ENCODE peak calls at places on chromosomes 12 and 14, in seven cellular contexts. W is PC-3, F is AG04450, Y is WERI-Rb-1, A is HCT116, D is hepatocyte, T is sigmoid colon. E is an unnamed sample.

GRCh38 chr14:61107148-61107641 is 126.2 kb downstream of the SLC38A6 start:
- DNase-seq in W (no peak), F (no peak), Y (no peak), A (no peak), D (no peak), T (peak; percentile 80), E (no peak)

GRCh38 chr14:104665092-104665662 is 24.2 kb upstream of the INF2 start:
- DNase-seq in W (no peak), F (no peak), Y (no peak), A (no peak), D (no peak), T (no peak), E (no peak)

GRCh38 chr14:104942586-104942985 is 17.9 kb downstream of the PLD4 start:
- DNase-seq in W (no peak), F (no peak), Y (peak; percentile 3), A (no peak), D (no peak), T (peak; percentile 59), E (no peak)

GRCh38 chr12:48750215-48750614 is 33.7 kb upstream of the CCNT1 start:
- DNase-seq in W (peak; percentile 10), F (peak; percentile 29), Y (no peak), A (no peak), D (no peak), T (no peak), E (no peak)

GRCh38 chr14:90460136-90460535 is 63.3 kb downstream of the CALM1 start:
- DNase-seq in W (no peak), F (no peak), Y (no peak), A (no peak), D (no peak), T (no peak), E (no peak)

GRCh38 chr12:3892631-3893030 is 19.4 kb upstream of the PARP11 start:
- DNase-seq in W (no peak), F (no peak), Y (no peak), A (no peak), D (no peak), T (no peak), E (no peak)

GRCh38 chr12:123034865-123035264 is 54.4 kb downstream of the ARL6IP4 start:
- DNase-seq in W (peak; percentile 88), F (no peak), Y (no peak), A (no peak), D (no peak), T (no peak), E (no peak)

GRCh38 chr12:47312794-47313426 is 233.2 kb upstream of the AMIGO2 start:
- DNase-seq in W (no peak), F (no peak), Y (no peak), A (no peak), D (peak; percentile 30), T (no peak), E (no peak)

GRCh38 chr12:13559318-13559978 is 362.9 kb downstream of the EMP1 start:
- DNase-seq in W (peak; percentile 6), F (no peak), Y (no peak), A (peak; percentile 86), D (no peak), T (no peak), E (no peak)

GRCh38 chr14:42224053-42224888 is 617.6 kb downstream of the LRFN5 start:
- DNase-seq in W (peak; percentile 90), F (peak; percentile 38), Y (peak; percentile 69), A (peak; percentile 37), D (peak; percentile 80), T (no peak), E (no peak)

GRCh38 chr12:105882404-105882803 is 256.4 kb downstream of the NUAK1 start:
- DNase-seq in W (no peak), F (no peak), Y (no peak), A (no peak), D (no peak), T (no peak), E (no peak)

GRCh38 chr12:82565982-82566381 is 120.7 kb upstream of the TMTC2 start:
- DNase-seq in W (no peak), F (no peak), Y (no peak), A (no peak), D (no peak), T (no peak), E (no peak)

GRCh38 chr14:75247286-75247922 is 31.2 kb upstream of the FOS start:
- DNase-seq in W (no peak), F (no peak), Y (no peak), A (no peak), D (no peak), T (no peak), E (no peak)

GRCh38 chr12:124556896-124557501 is 10.4 kb downstream of the NCOR2 start:
- DNase-seq in W (no peak), F (no peak), Y (no peak), A (no peak), D (no peak), T (peak; percentile 74), E (peak; percentile 61)

GRCh38 chr14:82341386-82341785 is 807.7 kb upstream of the SEL1L start:
- DNase-seq in W (no peak), F (no peak), Y (no peak), A (no peak), D (no peak), T (no peak), E (no peak)

GRCh38 chr12:17204289-17205054 is 598.5 kb upstream of the LMO3 start:
- DNase-seq in W (no peak), F (no peak), Y (no peak), A (no peak), D (no peak), T (no peak), E (no peak)

GRCh38 chr14:100810861-100811461 is 15.0 kb upstream of the MEG3 start:
- DNase-seq in W (peak; percentile 3), F (no peak), Y (no peak), A (no peak), D (no peak), T (no peak), E (no peak)

GRCh38 chr14:100807979-100808734 is 17.8 kb upstream of the MEG3 start:
- DNase-seq in W (no peak), F (no peak), Y (no peak), A (no peak), D (no peak), T (no peak), E (no peak)

GRCh38 chr14:100813291-100813690 is 12.6 kb upstream of the MEG3 start:
- DNase-seq in W (no peak), F (no peak), Y (no peak), A (no peak), D (no peak), T (no peak), E (no peak)

GRCh38 chr14:100807496-100807895 is 18.4 kb upstream of the MEG3 start:
- DNase-seq in W (no peak), F (no peak), Y (no peak), A (no peak), D (no peak), T (no peak), E (no peak)

DNA sequence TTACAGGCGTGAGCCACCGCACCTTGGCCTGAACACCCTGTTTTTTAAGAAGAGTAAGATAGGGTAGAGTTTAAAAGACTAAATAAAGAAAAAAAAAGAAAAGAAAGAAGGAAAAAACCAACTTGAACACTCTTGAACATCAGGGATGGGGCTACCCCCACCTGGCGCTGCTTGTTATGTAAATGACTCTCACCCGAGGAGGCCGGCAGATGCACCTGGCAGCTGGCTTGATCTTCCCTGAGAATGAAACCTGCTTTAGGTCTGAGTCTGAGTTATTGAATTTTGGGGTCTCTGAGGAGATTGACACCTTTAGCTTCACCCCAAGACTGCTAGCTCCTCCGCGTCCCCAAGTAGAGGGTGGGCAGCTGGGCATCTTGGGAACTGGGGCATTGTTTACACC is 15.5 kb upstream of the MEG3 start:
- DNase-seq in W (no peak), F (no peak), Y (no peak), A (no peak), D (no peak), T (no peak), E (no peak)
- H3K9me3 ChIP-seq in W (peaks cover 8% of the 10 kb centered on the region), F (peaks cover 53% of the 10 kb centered on the region), Y (peaks cover 50% of the 10 kb centered on the region), A (peaks cover 36% of the 10 kb centered on the region), D (no peaks in the 10 kb centered on the region), T (peaks cover 8% of the 10 kb centered on the region), E (no peaks in the 10 kb centered on the region)

DNA sequence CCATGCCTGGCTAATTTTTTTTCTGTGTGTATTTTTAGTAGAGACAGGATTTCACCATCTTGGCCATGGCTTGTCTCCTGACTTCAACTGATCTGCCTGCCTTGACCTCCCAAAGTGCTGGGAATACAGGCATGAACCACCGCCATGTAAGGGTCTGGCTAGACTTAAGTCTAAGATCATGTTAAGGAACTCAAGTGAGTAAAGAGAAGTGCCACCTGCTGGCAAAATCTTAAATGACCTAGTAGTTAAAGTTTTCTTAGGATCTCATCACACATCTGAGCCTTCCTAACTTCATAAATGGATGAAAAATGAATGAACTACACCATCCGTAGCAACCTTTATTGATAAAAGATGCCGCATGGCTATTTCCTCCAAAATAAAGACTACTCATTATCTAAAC is 1.7 kb upstream of the C12orf56 start:
- DNase-seq in W (peak; percentile 76), F (peak; percentile 10), Y (no peak), A (no peak), D (peak; percentile 49), T (no peak), E (no peak)
- TF ChIP-seq CTCF in W (peak; percentile 69), F (peak; percentile 45), Y (peak; percentile 29), A (peak; percentile 48), D (peak; percentile 39), T (no peak), E (peak; percentile 24)

DNA sequence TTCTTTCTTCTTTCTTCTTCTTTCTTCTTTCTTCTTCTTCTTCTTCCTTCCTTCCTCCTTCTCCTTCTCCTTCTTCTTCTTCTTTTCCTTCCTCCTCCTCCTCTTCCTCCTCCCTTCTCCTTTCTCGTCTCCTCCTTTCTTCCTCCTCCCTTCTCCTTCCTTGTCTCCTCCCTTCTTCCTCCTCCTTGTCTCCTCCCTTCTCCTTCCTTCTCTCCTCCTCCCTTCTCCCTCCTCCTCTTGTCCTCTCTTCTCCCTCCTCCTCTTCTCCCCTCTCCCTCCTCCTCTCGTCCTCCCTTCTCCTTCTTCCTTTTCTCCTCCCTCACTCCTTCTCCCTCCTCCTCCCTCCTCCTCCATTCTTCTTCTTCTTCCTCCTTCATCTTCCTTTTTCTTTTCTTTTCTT is 44.5 kb downstream of the NUBPL start:
- DNase-seq in W (no peak), F (no peak), Y (no peak), A (no peak), D (no peak), T (no peak), E (no peak)
- H3K27ac ChIP-seq in W (no peak overlapping the region), F (no peak overlapping the region), Y (no peak overlapping the region), A (no peak overlapping the region), D (no peak overlapping the region), T (no peak overlapping the region), E (no peak overlapping the region)

GRCh38 chr12:46089414-46090162 is 99.2 kb upstream of the SCAF11 start:
- DNase-seq in W (peak; percentile 23), F (no peak), Y (no peak), A (no peak), D (no peak), T (no peak), E (no peak)

GRCh38 chr12:46082473-46082872 is 92.1 kb upstream of the SCAF11 start:
- DNase-seq in W (no peak), F (no peak), Y (no peak), A (no peak), D (no peak), T (no peak), E (no peak)

GRCh38 chr12:46084666-46085631 is 94.6 kb upstream of the SCAF11 start:
- DNase-seq in W (no peak), F (no peak), Y (no peak), A (no peak), D (no peak), T (no peak), E (no peak)

DNA sequence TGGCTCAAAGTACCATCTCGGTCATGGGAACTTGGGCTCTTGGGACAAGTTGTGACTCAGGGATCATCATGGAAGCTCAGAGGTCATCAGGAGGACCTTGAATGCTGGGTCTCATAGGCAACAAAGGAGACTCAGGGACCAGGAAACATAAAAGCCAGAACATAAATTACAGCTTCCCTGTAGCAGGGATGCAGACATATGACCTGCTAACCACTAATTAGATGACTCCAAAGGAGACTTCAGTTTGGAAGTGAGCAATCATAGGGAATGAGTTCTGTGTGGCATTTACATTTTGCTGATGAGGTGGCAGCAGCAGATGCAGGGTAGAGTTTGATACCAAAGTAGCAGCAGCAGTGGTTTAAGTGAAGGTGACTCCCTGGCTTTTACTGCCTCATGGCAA is 97.7 kb upstream of the SCAF11 start:
- DNase-seq in W (no peak), F (no peak), Y (no peak), A (no peak), D (no peak), T (no peak), E (no peak)
- H3K9me3 ChIP-seq in W (peaks cover 22% of the 10 kb centered on the region), F (peaks cover 17% of the 10 kb centered on the region), Y (peaks cover 11% of the 10 kb centered on the region), A (peaks cover 9% of the 10 kb centered on the region), D (peaks cover 4% of the 10 kb centered on the region), T (peaks cover 4% of the 10 kb centered on the region), E (no peaks in the 10 kb centered on the region)

E was measured in upper lobe of right lung.